ENCODE peak calls at places on chromosomes 4 and X, in eight cellular contexts. P is AG10803, C is lower leg skin, D is natural killer cell, W is type B pancreatic cell, Z is choroid plexus epithelial cell, J is heart left ventricle, R is GM10248. U is an unnamed sample.

GRCh38 chr4:140755811-140756291 is 334 bp downstream of the TBC1D9 start:
- DNase-seq in D (no peak), Z (peak), C (peak), R (peak), W (peak), P (peak), J (peak), U (peak)

GRCh38 chrX:97858592-97858991 is 974.9 kb downstream of the RPA4 start:
- DNase-seq in R (no peak), W (no peak), P (no peak), C (no peak), J (no peak), Z (peak), D (no peak), U (no peak)

GRCh38 chr4:147863808-147864472 is 132.1 kb downstream of the ARHGAP10 start:
- DNase-seq in R (no peak), C (no peak), P (no peak), W (no peak), D (no peak), J (peak), Z (peak), U (no peak)

GRCh38 chr4:88006956-88007303 is 505 bp upstream of the PKD2 start:
- DNase-seq in J (no peak), R (peak), P (no peak), D (no peak), Z (no peak), C (no peak), W (no peak), U (peak)

GRCh38 chrX:141632124-141632523 is 42.6 kb downstream of the SPANXA2 start:
- DNase-seq in D (no peak), R (no peak), C (no peak), W (no peak), P (no peak), J (no peak), Z (no peak), U (no peak)

GRCh38 chrX:54248309-54248708 is 65.3 kb upstream of the FAM120C start:
- DNase-seq in J (no peak), D (no peak), C (no peak), Z (peak), P (peak), W (no peak), R (peak), U (no peak)

GRCh38 chrX:139882299-139882698 is 50.6 kb downstream of the ATP11C start:
- DNase-seq in C (no peak), W (no peak), Z (peak), R (no peak), D (no peak), P (peak), J (no peak), U (no peak)

GRCh38 chr4:88706574-88706973 is 8.9 kb upstream of the NAP1L5 start:
- DNase-seq in Z (peak), P (peak), R (no peak), W (no peak), J (no peak), C (no peak), D (no peak), U (no peak)

GRCh38 chr4:48093949-48094550 is 40.0 kb downstream of the TXK start:
- DNase-seq in C (no peak), W (no peak), D (no peak), P (no peak), R (no peak), J (no peak), Z (peak), U (no peak)

GRCh38 chr4:11424000-11424399 is 4.7 kb downstream of the HS3ST1 start:
- DNase-seq in J (peak), Z (peak), P (no peak), D (no peak), C (no peak), R (peak), W (no peak), U (peak)

GRCh38 chr4:184792334-184792733 is 33.4 kb downstream of the ACSL1 start:
- DNase-seq in R (no peak), C (no peak), Z (peak), D (no peak), P (no peak), W (no peak), J (no peak), U (no peak)

GRCh38 chr4:5186584-5187170 is 135.4 kb downstream of the STK32B start:
- DNase-seq in P (no peak), C (no peak), D (no peak), R (no peak), J (no peak), W (no peak), Z (no peak), U (no peak)

GRCh38 chr4:168667936-168668335 is 171.1 kb downstream of the PALLD start:
- DNase-seq in P (no peak), D (no peak), W (no peak), R (no peak), J (no peak), C (no peak), Z (no peak), U (no peak)

GRCh38 chr4:159103406-159104131 is 690 bp downstream of the RAPGEF2 start:
- DNase-seq in D (peak), C (peak), Z (peak), R (peak), W (peak), P (peak), J (peak), U (peak)

GRCh38 chrX:120559799-120560198 is 963 bp downstream of the CUL4B start:
- DNase-seq in Z (no peak), C (no peak), R (no peak), W (no peak), D (no peak), P (no peak), J (no peak), U (no peak)

GRCh38 chrX:9670136-9670905 is 95.3 kb downstream of the GPR143 start:
- DNase-seq in P (peak), C (no peak), R (no peak), Z (peak), J (no peak), D (no peak), W (no peak), U (no peak)

GRCh38 chr4:25769251-25769650 is 93.5 kb downstream of the SEL1L3 start:
- DNase-seq in R (no peak), J (peak), W (no peak), C (peak), P (no peak), D (no peak), Z (peak), U (no peak)

GRCh38 chr4:183399166-183399565 is 45.3 kb upstream of the CDKN2AIP start:
- DNase-seq in R (no peak), C (no peak), W (no peak), Z (no peak), J (no peak), D (no peak), P (no peak), U (no peak)

GRCh38 chrX:17654116-17654515 is 83.2 kb upstream of the SCML1 start:
- DNase-seq in W (no peak), R (no peak), D (no peak), P (no peak), J (no peak), Z (no peak), C (no peak), U (no peak)

GRCh38 chrX:68999351-68999750 is 165.9 kb downstream of the PJA1 start:
- DNase-seq in R (no peak), Z (no peak), D (no peak), W (peak), J (no peak), C (peak), P (no peak), U (no peak)

GRCh38 chr4:186132577-186133277 is 28.2 kb downstream of the FAM149A start:
- DNase-seq in J (no peak), Z (peak), C (no peak), P (peak), W (no peak), D (no peak), R (no peak), U (peak)

GRCh38 chr4:88418411-88418810 is 38.5 kb upstream of the HERC5 start:
- DNase-seq in J (no peak), D (no peak), C (no peak), W (no peak), P (no peak), Z (peak), R (no peak), U (no peak)

GRCh38 chr4:15147709-15148651 is 145.7 kb downstream of the CPEB2 start:
- DNase-seq in P (peak), W (no peak), R (no peak), J (no peak), D (no peak), C (no peak), Z (no peak), U (no peak)

GRCh38 chrX:129759576-129760061 is 20.1 kb upstream of the SASH3 start:
- DNase-seq in J (peak), D (peak), P (peak), C (no peak), Z (peak), R (no peak), W (no peak), U (no peak)

GRCh38 chrX:155027509-155028066 is 944 bp downstream of the FUNDC2 start:
- DNase-seq in D (no peak), P (peak), J (no peak), R (no peak), Z (peak), W (no peak), C (no peak), U (no peak)

GRCh38 chrX:123291623-123292022 is 107.5 kb downstream of the GRIA3 start:
- DNase-seq in Z (no peak), C (no peak), R (no peak), D (no peak), W (no peak), P (no peak), J (no peak), U (no peak)

GRCh38 chr4:22203436-22204011 is 255.0 kb upstream of the KCNIP4 start:
- DNase-seq in P (peak), W (no peak), Z (peak), C (no peak), R (no peak), J (no peak), D (no peak), U (no peak)

GRCh38 chrX:103628386-103629290 is at the start of gene TCEAL1:
- DNase-seq in D (peak), P (no peak), W (no peak), J (peak), C (peak), Z (peak), R (peak), U (peak)

GRCh38 chrX:72081605-72082320 is 50.0 kb downstream of the RTL5 start:
- DNase-seq in Z (no peak), D (no peak), J (no peak), W (no peak), R (no peak), C (no peak), P (no peak), U (no peak)

GRCh38 chrX:101347859-101348451 is 587 bp downstream of the TIMM8A start:
- DNase-seq in D (no peak), J (no peak), P (peak), W (no peak), R (peak), C (no peak), Z (peak), U (no peak)

GRCh38 chr4:147017081-147017480 is 71.4 kb upstream of the TTC29 start:
- DNase-seq in D (no peak), P (peak), R (no peak), W (no peak), J (no peak), Z (peak), C (no peak), U (no peak)

GRCh38 chrX:149940015-149940716 is 1.9 kb upstream of the EOLA2 start:
- DNase-seq in J (peak), R (peak), Z (peak), D (peak), W (peak), C (peak), P (peak), U (peak)
- TF ChIP-seq CTCF in J (no peak), R (peak), Z (peak), D (no peak), W (no peak), C (no peak), P (peak), U (no peak)

DNA sequence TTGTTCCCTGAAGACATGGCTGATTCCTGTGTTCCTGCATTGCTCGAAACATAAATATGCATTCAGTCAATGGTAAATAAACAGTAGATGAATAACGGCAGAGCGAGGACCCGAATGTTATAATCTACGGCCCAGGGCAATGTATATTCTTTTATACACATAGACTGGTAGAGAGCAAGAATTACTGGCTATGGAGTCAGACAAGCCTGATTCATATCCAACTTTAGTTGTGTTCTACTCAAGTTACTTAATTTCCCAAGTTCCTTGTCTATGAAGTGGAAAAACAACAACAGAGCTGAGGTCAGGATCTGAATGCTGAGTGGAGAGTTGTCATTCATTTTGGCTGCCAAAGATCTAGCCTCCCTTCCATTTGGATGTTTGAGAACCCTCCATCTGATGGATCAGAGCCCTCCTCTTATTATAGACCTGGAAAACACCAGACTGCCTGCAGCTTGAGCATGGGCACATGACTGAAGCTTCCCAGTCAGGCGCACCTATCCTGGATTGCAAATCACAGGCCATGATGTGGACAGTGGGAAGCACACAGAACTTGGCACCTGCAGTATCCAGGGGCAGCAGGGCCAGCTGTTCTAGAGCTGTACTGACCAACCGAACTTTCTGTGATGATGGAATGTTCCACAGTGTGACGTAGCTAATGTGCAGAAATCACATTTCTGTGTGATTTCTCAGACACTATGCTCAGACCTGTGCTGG is 80.1 kb downstream of the FAM184B start:
- DNase-seq in D (no peak), R (no peak), Z (no peak), J (no peak), W (peak), P (no peak), C (no peak), U (no peak)
- TF ChIP-seq CTCF in D (no peak), R (no peak), Z (no peak), J (no peak), W (no peak), P (no peak), C (no peak), U (no peak)

GRCh38 chr4:165016971-165017370 is 14.8 kb upstream of the TRIM60 start:
- DNase-seq in P (no peak), Z (peak), J (no peak), D (no peak), R (no peak), W (no peak), C (no peak), U (no peak)
- TF ChIP-seq CTCF in P (peak), Z (peak), J (no peak), D (no peak), R (no peak), W (peak), C (no peak), U (peak)

GRCh38 chr4:45944000-45944399 is 179.9 kb downstream of the GABRG1 start:
- DNase-seq in W (no peak), R (no peak), P (no peak), D (no peak), J (no peak), C (no peak), Z (peak), U (no peak)
- TF ChIP-seq CTCF in W (no peak), R (no peak), P (no peak), D (no peak), J (no peak), C (no peak), Z (no peak), U (no peak)

GRCh38 chr4:8917868-8918783 is 46.5 kb upstream of the HMX1 start:
- DNase-seq in P (peak), Z (peak), R (peak), D (peak), J (peak), C (peak), W (peak), U (peak)
- TF ChIP-seq CTCF in P (peak), Z (peak), R (peak), D (peak), J (peak), C (peak), W (peak), U (peak)

GRCh38 chr4:97994765-97995465 is 148.4 kb downstream of the STPG2 start:
- DNase-seq in J (no peak), C (no peak), D (no peak), Z (no peak), W (no peak), R (no peak), P (no peak), U (no peak)
- TF ChIP-seq CTCF in J (no peak), C (no peak), D (no peak), Z (no peak), W (no peak), R (no peak), P (no peak), U (no peak)

DNA sequence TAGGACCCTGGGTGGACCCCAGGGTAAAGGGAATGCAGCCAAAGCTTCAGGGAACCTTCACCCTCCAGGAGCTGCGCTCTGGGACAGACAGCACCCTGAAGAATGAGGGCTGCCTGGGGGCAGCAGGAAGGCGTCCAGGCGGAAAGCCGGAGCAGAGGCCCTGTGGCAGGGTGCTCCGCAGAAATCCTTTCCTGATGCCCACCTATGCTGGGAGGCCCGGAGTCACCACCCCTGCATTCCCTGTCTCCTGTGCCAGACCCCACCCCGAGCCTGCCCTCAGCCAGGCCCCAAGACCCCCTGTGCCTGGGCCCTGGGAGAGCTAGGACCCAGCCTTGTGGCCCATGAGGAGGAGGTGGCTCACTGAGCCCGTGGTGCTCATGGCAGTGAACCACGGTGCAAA is 1.3 kb upstream of the DGKQ start:
- DNase-seq in J (peak), W (no peak), D (no peak), Z (no peak), P (no peak), R (no peak), C (no peak), U (no peak)
- TF ChIP-seq CTCF in J (no peak), W (no peak), D (no peak), Z (no peak), P (no peak), R (no peak), C (no peak), U (no peak)

U was measured in neural crest cell.